ENCODE peak calls at places on chromosomes 13 and 19, in six cellular contexts. O is right atrium auricular region; L is neural crest cell; N is AG04450; G is activated T-helper 9 cell treated with anti-CD3 and anti-CD28 coated beads, Interleukin-2, amount 50 U/mL, for 16 hours; F is left colon. R is an unnamed sample.

GRCh38 chr19:30060872-30061556 is 119.0 kb downstream of the URI1 start:
- DNase-seq in F (no peak), L (no peak), N (no peak), O (peak; percentile 52), G (no peak), R (no peak)

GRCh38 chr19:1066251-1066747 is 668 bp upstream of the ARHGAP45 start:
- DNase-seq in G (no peak), O (no peak), N (no peak), F (peak; percentile 34), L (no peak), R (no peak)

GRCh38 chr19:45166723-45167252 is 6.0 kb upstream of the NKPD1 start:
- DNase-seq in L (no peak), F (no peak), G (no peak), O (no peak), N (no peak), R (no peak)

GRCh38 chr13:23790591-23791170 is 98.5 kb downstream of the MIPEP start:
- DNase-seq in G (no peak), L (no peak), F (no peak), N (no peak), O (no peak), R (peak; percentile 59)

GRCh38 chr13:86601351-86601750 is 802.1 kb upstream of the SLITRK6 start:
- DNase-seq in N (no peak), G (no peak), L (no peak), F (no peak), O (no peak), R (no peak)

GRCh38 chr13:44899967-44900366 is 89.3 kb downstream of the NUFIP1 start:
- DNase-seq in F (no peak), G (no peak), N (no peak), L (no peak), O (no peak), R (no peak)

GRCh38 chr19:3057275-3057714 is 5.0 kb downstream of the TLE5 start:
- DNase-seq in O (peak; percentile 90), G (no peak), F (peak; percentile 77), L (no peak), N (no peak), R (no peak)

GRCh38 chr13:99289674-99290337 is 17.4 kb downstream of the GPR183 start:
- DNase-seq in L (no peak), N (no peak), O (no peak), G (peak; percentile 36), F (no peak), R (no peak)

GRCh38 chr19:5298502-5298901 is 42.1 kb downstream of the PTPRS start:
- DNase-seq in L (no peak), O (no peak), F (no peak), N (no peak), G (no peak), R (no peak)

GRCh38 chr19:855566-856120 is 3.5 kb downstream of the ELANE start:
- DNase-seq in L (no peak), F (no peak), N (no peak), O (no peak), G (no peak), R (no peak)